ENCODE peak calls at places on chromosomes 2 and 18, in five cellular contexts. One of them, this sample, is unnamed.

GRCh38 chr18:48293954-48294893 is 115.0 kb downstream of the ZBTB7C start:
- DNase-seq in NCI-H748 treated with DMSO at 0.1 percent for 48 hours: no peak
- DNase-seq in activated T-cell treated with anti-CD3 and anti-CD28 coated beads for 1 hour: no peak
- DNase-seq in mucosa of descending colon: no peak
- DNase-seq in neural progenitor cell: no peak
- DNase-seq in this sample: peak

GRCh38 chr2:84970956-84971798 is at the start of gene KCMF1:
- DNase-seq in neural progenitor cell: peak
- DNase-seq in NCI-H748 treated with DMSO at 0.1 percent for 48 hours: no peak
- DNase-seq in activated T-cell treated with anti-CD3 and anti-CD28 coated beads for 1 hour: peak
- DNase-seq in mucosa of descending colon: peak
- DNase-seq in this sample: peak

GRCh38 chr2:58895849-58896248 is 654.7 kb upstream of the FANCL start:
- DNase-seq in mucosa of descending colon: no peak
- DNase-seq in NCI-H748 treated with DMSO at 0.1 percent for 48 hours: no peak
- DNase-seq in neural progenitor cell: no peak
- DNase-seq in activated T-cell treated with anti-CD3 and anti-CD28 coated beads for 1 hour: no peak
- DNase-seq in this sample: no peak

GRCh38 chr18:50009772-50010171 is 185.2 kb downstream of the MYO5B start:
- DNase-seq in activated T-cell treated with anti-CD3 and anti-CD28 coated beads for 1 hour: peak
- DNase-seq in neural progenitor cell: peak
- DNase-seq in NCI-H748 treated with DMSO at 0.1 percent for 48 hours: peak
- DNase-seq in mucosa of descending colon: peak
- DNase-seq in this sample: peak

GRCh38 chr2:46389417-46389916 is 89.9 kb upstream of the TMEM247 start:
- DNase-seq in activated T-cell treated with anti-CD3 and anti-CD28 coated beads for 1 hour: no peak
- DNase-seq in mucosa of descending colon: no peak
- DNase-seq in NCI-H748 treated with DMSO at 0.1 percent for 48 hours: no peak
- DNase-seq in neural progenitor cell: no peak
- DNase-seq in this sample: no peak

GRCh38 chr2:30633039-30633438 is 174.2 kb downstream of the CAPN13 start:
- DNase-seq in mucosa of descending colon: no peak
- DNase-seq in activated T-cell treated with anti-CD3 and anti-CD28 coated beads for 1 hour: no peak
- DNase-seq in neural progenitor cell: no peak
- DNase-seq in NCI-H748 treated with DMSO at 0.1 percent for 48 hours: no peak
- DNase-seq in this sample: no peak

GRCh38 chr2:191478754-191479679 is 198.9 kb upstream of the NABP1 start:
- DNase-seq in NCI-H748 treated with DMSO at 0.1 percent for 48 hours: peak
- DNase-seq in neural progenitor cell: peak
- DNase-seq in mucosa of descending colon: peak
- DNase-seq in activated T-cell treated with anti-CD3 and anti-CD28 coated beads for 1 hour: no peak
- DNase-seq in this sample: peak

GRCh38 chr18:55998071-55998522 is 410.1 kb upstream of the TCF4 start:
- DNase-seq in mucosa of descending colon: no peak
- DNase-seq in NCI-H748 treated with DMSO at 0.1 percent for 48 hours: no peak
- DNase-seq in neural progenitor cell: peak
- DNase-seq in activated T-cell treated with anti-CD3 and anti-CD28 coated beads for 1 hour: no peak
- DNase-seq in this sample: peak

GRCh38 chr2:230987137-230988020 is 8.5 kb upstream of the SPATA3 start:
- DNase-seq in activated T-cell treated with anti-CD3 and anti-CD28 coated beads for 1 hour: peak
- DNase-seq in neural progenitor cell: peak
- DNase-seq in mucosa of descending colon: peak
- DNase-seq in NCI-H748 treated with DMSO at 0.1 percent for 48 hours: peak
- DNase-seq in this sample: peak

GRCh38 chr2:199861116-199861774 is 10.3 kb upstream of the FTCDNL1 start:
- DNase-seq in mucosa of descending colon: no peak
- DNase-seq in neural progenitor cell: no peak
- DNase-seq in activated T-cell treated with anti-CD3 and anti-CD28 coated beads for 1 hour: no peak
- DNase-seq in NCI-H748 treated with DMSO at 0.1 percent for 48 hours: peak
- DNase-seq in this sample: peak

This sample was measured in NCI-H1105 treated with DMSO at 0.1 percent for 48 hours.